ENCODE peak calls at places on chromosome 9, in six cellular contexts. One of them, this sample, is unnamed. For H3K27me3, the result is how much of the 10 kb centered on the place peaks cover.

GRCh38 chr9:116870566-116870965 is 183.5 kb downstream of the TRIM32 start:
- DNase-seq in esophagus muscularis mucosa: no peak
- DNase-seq in sigmoid colon: no peak
- DNase-seq in transverse colon: no peak
- DNase-seq in H1: peak
- DNase-seq in HepG2: peak
- DNase-seq in this sample: no peak

GRCh38 chr9:109113892-109114609 is 5.7 kb downstream of the TMEM245 start:
- DNase-seq in esophagus muscularis mucosa: no peak
- DNase-seq in sigmoid colon: no peak
- DNase-seq in transverse colon: no peak
- DNase-seq in H1: no peak
- DNase-seq in HepG2: no peak
- DNase-seq in this sample: no peak

GRCh38 chr9:122346478-122347347 is 24.1 kb upstream of the PTGS1 start:
- DNase-seq in esophagus muscularis mucosa: no peak
- DNase-seq in sigmoid colon: peak
- DNase-seq in transverse colon: peak
- DNase-seq in H1: no peak
- DNase-seq in HepG2: peak
- DNase-seq in this sample: peak

GRCh38 chr9:33211695-33212393 is 28.1 kb upstream of the SPINK4 start:
- DNase-seq in esophagus muscularis mucosa: no peak
- DNase-seq in sigmoid colon: peak
- DNase-seq in transverse colon: peak
- DNase-seq in H1: no peak
- DNase-seq in HepG2: no peak
- DNase-seq in this sample: peak

GRCh38 chr9:117250610-117251215 is 164.1 kb downstream of the ASTN2 start:
- DNase-seq in esophagus muscularis mucosa: no peak
- DNase-seq in sigmoid colon: no peak
- DNase-seq in transverse colon: no peak
- DNase-seq in H1: no peak
- DNase-seq in HepG2: no peak
- DNase-seq in this sample: no peak

GRCh38 chr9:105073147-105073546 is 145.2 kb upstream of the ABCA1 start:
- DNase-seq in esophagus muscularis mucosa: no peak
- DNase-seq in sigmoid colon: no peak
- DNase-seq in transverse colon: no peak
- DNase-seq in H1: no peak
- DNase-seq in HepG2: no peak
- DNase-seq in this sample: no peak

GRCh38 chr9:122213589-122214413 is 15.0 kb downstream of the LHX6 start:
- DNase-seq in esophagus muscularis mucosa: no peak
- DNase-seq in sigmoid colon: peak
- DNase-seq in transverse colon: peak
- DNase-seq in H1: peak
- DNase-seq in HepG2: peak
- DNase-seq in this sample: peak

GRCh38 chr9:94813379-94813778 is 86.9 kb downstream of the AOPEP start:
- DNase-seq in esophagus muscularis mucosa: no peak
- DNase-seq in sigmoid colon: no peak
- DNase-seq in transverse colon: no peak
- DNase-seq in H1: no peak
- DNase-seq in HepG2: no peak
- DNase-seq in this sample: no peak

GRCh38 chr9:131078427-131079366 is 17.6 kb upstream of the AIF1L start:
- DNase-seq in esophagus muscularis mucosa: no peak
- DNase-seq in sigmoid colon: no peak
- DNase-seq in transverse colon: no peak
- DNase-seq in H1: no peak
- DNase-seq in HepG2: no peak
- DNase-seq in this sample: no peak

GRCh38 chr9:35689601-35690446 is at the start of gene TPM2:
- DNase-seq in esophagus muscularis mucosa: peak
- DNase-seq in sigmoid colon: peak
- DNase-seq in transverse colon: peak
- DNase-seq in H1: peak
- DNase-seq in HepG2: no peak
- DNase-seq in this sample: peak

GRCh38 chr9:99556998-99557397 is 264.7 kb upstream of the NR4A3 start:
- DNase-seq in esophagus muscularis mucosa: peak
- DNase-seq in sigmoid colon: no peak
- DNase-seq in transverse colon: no peak
- DNase-seq in H1: no peak
- DNase-seq in HepG2: no peak
- DNase-seq in this sample: no peak

GRCh38 chr9:33270146-33270545 is 5.3 kb downstream of the CHMP5 start:
- DNase-seq in esophagus muscularis mucosa: no peak
- DNase-seq in sigmoid colon: no peak
- DNase-seq in transverse colon: no peak
- DNase-seq in H1: no peak
- DNase-seq in HepG2: no peak
- DNase-seq in this sample: no peak

GRCh38 chr9:120474579-120475243 is 105.3 kb downstream of the CDK5RAP2 start:
- DNase-seq in esophagus muscularis mucosa: peak
- DNase-seq in sigmoid colon: no peak
- DNase-seq in transverse colon: no peak
- DNase-seq in H1: no peak
- DNase-seq in HepG2: no peak
- DNase-seq in this sample: no peak

GRCh38 chr9:88396836-88397577 is 8.8 kb downstream of the SPIN1 start:
- DNase-seq in esophagus muscularis mucosa: no peak
- DNase-seq in sigmoid colon: no peak
- DNase-seq in transverse colon: no peak
- DNase-seq in H1: no peak
- DNase-seq in HepG2: no peak
- DNase-seq in this sample: no peak

GRCh38 chr9:72150653-72151052 is 1.4 kb downstream of the GDA start:
- DNase-seq in esophagus muscularis mucosa: no peak
- DNase-seq in sigmoid colon: no peak
- DNase-seq in transverse colon: no peak
- DNase-seq in H1: no peak
- DNase-seq in HepG2: no peak
- DNase-seq in this sample: no peak

GRCh38 chr9:130728721-130729120 is 35.1 kb downstream of the EXOSC2 start:
- DNase-seq in esophagus muscularis mucosa: no peak
- DNase-seq in sigmoid colon: no peak
- DNase-seq in transverse colon: no peak
- DNase-seq in H1: no peak
- DNase-seq in HepG2: no peak
- DNase-seq in this sample: no peak

GRCh38 chr9:35790385-35791291 is 753 bp upstream of the NPR2 start:
- DNase-seq in esophagus muscularis mucosa: no peak
- DNase-seq in sigmoid colon: peak
- DNase-seq in transverse colon: peak
- DNase-seq in H1: no peak
- DNase-seq in HepG2: peak
- DNase-seq in this sample: peak

GRCh38 chr9:132578367-132578932 is 4.0 kb upstream of the BARHL1 start:
- DNase-seq in esophagus muscularis mucosa: no peak
- DNase-seq in sigmoid colon: no peak
- DNase-seq in transverse colon: no peak
- DNase-seq in H1: no peak
- DNase-seq in HepG2: no peak
- DNase-seq in this sample: no peak

GRCh38 chr9:132582786-132583583 is 579 bp downstream of the BARHL1 start:
- DNase-seq in esophagus muscularis mucosa: no peak
- DNase-seq in sigmoid colon: no peak
- DNase-seq in transverse colon: no peak
- DNase-seq in H1: no peak
- DNase-seq in HepG2: no peak
- DNase-seq in this sample: no peak

GRCh38 chr9:132582276-132582785 is at the start of gene BARHL1:
- DNase-seq in esophagus muscularis mucosa: no peak
- DNase-seq in sigmoid colon: no peak
- DNase-seq in transverse colon: no peak
- DNase-seq in H1: no peak
- DNase-seq in HepG2: no peak
- DNase-seq in this sample: no peak

GRCh38 chr9:132577119-132577518 is 5.3 kb upstream of the BARHL1 start:
- DNase-seq in esophagus muscularis mucosa: no peak
- DNase-seq in sigmoid colon: no peak
- DNase-seq in transverse colon: no peak
- DNase-seq in H1: no peak
- DNase-seq in HepG2: no peak
- DNase-seq in this sample: no peak

DNA sequence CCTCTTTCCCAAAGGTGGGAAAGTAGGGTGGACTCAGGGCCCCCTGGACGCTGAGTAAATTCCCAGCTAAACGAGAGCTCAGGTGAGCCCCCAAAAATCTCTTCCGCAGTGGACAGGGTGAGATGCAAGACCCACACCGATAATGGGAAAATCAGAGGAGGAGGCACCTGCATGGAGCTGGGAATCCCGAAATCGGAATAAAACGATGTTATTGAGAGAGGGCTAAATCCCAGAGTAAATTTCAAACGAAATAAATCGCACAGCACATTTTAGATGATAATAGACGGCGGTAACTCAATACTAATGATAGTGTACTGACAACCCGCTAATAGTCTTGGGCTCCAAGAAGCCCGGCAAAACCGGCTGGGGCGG is 3.0 kb upstream of the BARHL1 start:
- DNase-seq in esophagus muscularis mucosa: no peak
- DNase-seq in sigmoid colon: no peak
- DNase-seq in transverse colon: no peak
- DNase-seq in H1: no peak
- DNase-seq in HepG2: no peak
- DNase-seq in this sample: no peak
- H3K27me3 ChIP-seq in esophagus muscularis mucosa: under half
- H3K27me3 ChIP-seq in sigmoid colon: half or more
- H3K27me3 ChIP-seq in transverse colon: half or more
- H3K27me3 ChIP-seq in H1: half or more
- H3K27me3 ChIP-seq in HepG2: half or more
- H3K27me3 ChIP-seq in this sample: under half

GRCh38 chr9:26695010-26695601 is 197.5 kb downstream of the CAAP1 start:
- DNase-seq in esophagus muscularis mucosa: no peak
- DNase-seq in sigmoid colon: no peak
- DNase-seq in transverse colon: no peak
- DNase-seq in H1: no peak
- DNase-seq in HepG2: no peak
- DNase-seq in this sample: no peak
- TF ChIP-seq EP300 in esophagus muscularis mucosa: no peak
- TF ChIP-seq EP300 in sigmoid colon: no peak
- TF ChIP-seq EP300 in transverse colon: no peak
- TF ChIP-seq EP300 in H1: no peak
- TF ChIP-seq EP300 in HepG2: no peak
- TF ChIP-seq EP300 in this sample: no peak

GRCh38 chr9:16730162-16730561 is 140.3 kb downstream of the BNC2 start:
- DNase-seq in esophagus muscularis mucosa: no peak
- DNase-seq in sigmoid colon: no peak
- DNase-seq in transverse colon: no peak
- DNase-seq in H1: no peak
- DNase-seq in HepG2: no peak
- DNase-seq in this sample: no peak
- H3K27ac ChIP-seq in esophagus muscularis mucosa: no peak
- H3K27ac ChIP-seq in sigmoid colon: peak
- H3K27ac ChIP-seq in transverse colon: no peak
- H3K27ac ChIP-seq in H1: no peak
- H3K27ac ChIP-seq in HepG2: no peak
- H3K27ac ChIP-seq in this sample: peak

GRCh38 chr9:114515528-114515927 is 10.3 kb upstream of the WHRN start:
- DNase-seq in esophagus muscularis mucosa: no peak
- DNase-seq in sigmoid colon: no peak
- DNase-seq in transverse colon: no peak
- DNase-seq in H1: no peak
- DNase-seq in HepG2: no peak
- DNase-seq in this sample: peak

GRCh38 chr9:114513050-114513951 is 8.0 kb upstream of the WHRN start:
- DNase-seq in esophagus muscularis mucosa: no peak
- DNase-seq in sigmoid colon: no peak
- DNase-seq in transverse colon: peak
- DNase-seq in H1: no peak
- DNase-seq in HepG2: no peak
- DNase-seq in this sample: no peak

GRCh38 chr9:114516913-114517312 is 11.6 kb upstream of the WHRN start:
- DNase-seq in esophagus muscularis mucosa: no peak
- DNase-seq in sigmoid colon: no peak
- DNase-seq in transverse colon: no peak
- DNase-seq in H1: no peak
- DNase-seq in HepG2: no peak
- DNase-seq in this sample: no peak

GRCh38 chr9:114513952-114514267 is 8.6 kb upstream of the WHRN start:
- DNase-seq in esophagus muscularis mucosa: no peak
- DNase-seq in sigmoid colon: no peak
- DNase-seq in transverse colon: no peak
- DNase-seq in H1: no peak
- DNase-seq in HepG2: no peak
- DNase-seq in this sample: no peak

DNA sequence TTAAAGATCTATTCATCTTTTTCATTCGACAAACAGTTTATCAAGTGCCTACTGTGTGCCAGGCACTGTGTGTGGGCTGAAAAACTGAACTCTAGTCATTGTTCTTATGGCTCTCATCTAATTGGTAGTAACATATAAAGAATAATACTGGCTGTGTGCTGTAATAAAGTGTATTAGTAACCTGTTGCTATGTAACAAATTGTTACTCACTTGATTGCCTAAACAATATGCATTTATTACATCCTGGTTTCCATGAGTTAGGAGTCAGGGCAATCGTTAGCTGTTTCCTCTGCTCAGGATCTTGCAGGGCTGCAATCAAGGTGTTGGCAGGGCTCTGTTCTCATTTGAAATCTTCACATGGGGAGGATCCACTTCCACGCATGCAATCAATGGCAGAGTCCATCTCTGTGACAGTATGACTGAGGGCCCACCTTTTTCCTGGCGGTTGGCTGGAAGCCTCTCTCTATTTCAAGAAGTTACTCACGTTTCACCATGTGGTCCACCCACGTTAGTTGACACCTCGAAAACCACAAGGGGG is 7.1 kb upstream of the WHRN start:
- DNase-seq in esophagus muscularis mucosa: no peak
- DNase-seq in sigmoid colon: no peak
- DNase-seq in transverse colon: peak
- DNase-seq in H1: no peak
- DNase-seq in HepG2: no peak
- DNase-seq in this sample: no peak
- H3K27me3 ChIP-seq in esophagus muscularis mucosa: under half
- H3K27me3 ChIP-seq in sigmoid colon: under half
- H3K27me3 ChIP-seq in transverse colon: under half
- H3K27me3 ChIP-seq in H1: under half
- H3K27me3 ChIP-seq in HepG2: half or more
- H3K27me3 ChIP-seq in this sample: under half

GRCh38 chr9:6757132-6757987 is at the start of gene KDM4C:
- DNase-seq in esophagus muscularis mucosa: peak
- DNase-seq in sigmoid colon: peak
- DNase-seq in transverse colon: peak
- DNase-seq in H1: peak
- DNase-seq in HepG2: peak
- DNase-seq in this sample: peak
- TF ChIP-seq EP300 in esophagus muscularis mucosa: peak
- TF ChIP-seq EP300 in sigmoid colon: no peak
- TF ChIP-seq EP300 in transverse colon: peak
- TF ChIP-seq EP300 in H1: no peak
- TF ChIP-seq EP300 in HepG2: no peak
- TF ChIP-seq EP300 in this sample: peak

GRCh38 chr9:37862530-37862929 is 41.4 kb downstream of the SLC25A51 start:
- DNase-seq in esophagus muscularis mucosa: no peak
- DNase-seq in sigmoid colon: no peak
- DNase-seq in transverse colon: no peak
- DNase-seq in H1: no peak
- DNase-seq in HepG2: no peak
- DNase-seq in this sample: no peak

GRCh38 chr9:37856551-37856950 is 47.4 kb downstream of the SLC25A51 start:
- DNase-seq in esophagus muscularis mucosa: no peak
- DNase-seq in sigmoid colon: no peak
- DNase-seq in transverse colon: no peak
- DNase-seq in H1: no peak
- DNase-seq in HepG2: no peak
- DNase-seq in this sample: no peak

GRCh38 chr9:37859043-37859442 is 44.9 kb downstream of the SLC25A51 start:
- DNase-seq in esophagus muscularis mucosa: no peak
- DNase-seq in sigmoid colon: no peak
- DNase-seq in transverse colon: no peak
- DNase-seq in H1: no peak
- DNase-seq in HepG2: no peak
- DNase-seq in this sample: no peak
- H3K27ac ChIP-seq in esophagus muscularis mucosa: no peak
- H3K27ac ChIP-seq in sigmoid colon: no peak
- H3K27ac ChIP-seq in transverse colon: no peak
- H3K27ac ChIP-seq in H1: no peak
- H3K27ac ChIP-seq in HepG2: no peak
- H3K27ac ChIP-seq in this sample: no peak